ENCODE peak calls at places on chromosomes 16 and 17, in five cellular contexts. C is prostate gland, Q is GM06990, P is heart left ventricle, J is tibial nerve. V is an unnamed sample.

GRCh38 chr16:70522216-70523000 is 946 bp downstream of the COG4 start:
- DNase-seq in C (no peak), Q (peak), P (no peak), J (no peak), V (peak)

GRCh38 chr17:83109793-83110645 is 30.6 kb downstream of the METRNL start:
- DNase-seq in C (peak), Q (no peak), P (peak), J (peak), V (no peak)

GRCh38 chr16:14289692-14290340 is 218.7 kb downstream of the MRTFB start:
- DNase-seq in C (no peak), Q (no peak), P (no peak), J (no peak), V (no peak)

GRCh38 chr17:83007504-83008475 is 71.6 kb upstream of the METRNL start:
- DNase-seq in C (no peak), Q (no peak), P (no peak), J (no peak), V (no peak)

GRCh38 chr17:12133183-12133582 is 112.5 kb downstream of the MAP2K4 start:
- DNase-seq in C (no peak), Q (no peak), P (no peak), J (no peak), V (no peak)

GRCh38 chr17:82020874-82021727 is 1.6 kb downstream of the CENPX start:
- DNase-seq in C (peak), Q (peak), P (peak), J (peak), V (peak)

GRCh38 chr17:52306314-52306713 is 147.8 kb upstream of the CA10 start:
- DNase-seq in C (no peak), Q (no peak), P (no peak), J (no peak), V (no peak)

GRCh38 chr17:66292351-66292750 is 10.1 kb upstream of the PRKCA start:
- DNase-seq in C (no peak), Q (no peak), P (no peak), J (no peak), V (no peak)

GRCh38 chr17:78058001-78058400 is 70.6 kb downstream of the TMC6 start:
- DNase-seq in C (no peak), Q (no peak), P (no peak), J (no peak), V (no peak)

GRCh38 chr17:56891751-56892150 is 22.1 kb downstream of the TRIM25 start:
- DNase-seq in C (no peak), Q (peak), P (no peak), J (no peak), V (no peak)

GRCh38 chr16:82329504-82330192 is 159.6 kb upstream of the MPHOSPH6 start:
- DNase-seq in C (peak), Q (no peak), P (no peak), J (no peak), V (no peak)

GRCh38 chr17:17647521-17648178 is 33.6 kb upstream of the RAI1 start:
- DNase-seq in C (no peak), Q (no peak), P (no peak), J (no peak), V (no peak)

GRCh38 chr17:82230627-82231311 is 1.9 kb downstream of the SLC16A3 start:
- DNase-seq in C (no peak), Q (peak), P (peak), J (peak), V (peak)

GRCh38 chr17:81392909-81393654 is 2.2 kb upstream of the BAHCC1 start:
- DNase-seq in C (no peak), Q (no peak), P (peak), J (no peak), V (no peak)

GRCh38 chr17:35486920-35487727 is 38.6 kb upstream of the SLFN13 start:
- DNase-seq in C (no peak), Q (peak), P (peak), J (peak), V (peak)

GRCh38 chr17:19538095-19539039 is 4.7 kb downstream of the SLC47A1 start:
- DNase-seq in C (no peak), Q (no peak), P (peak), J (no peak), V (no peak)

GRCh38 chr16:4193920-4194319 is 48.0 kb downstream of the SRL start:
- DNase-seq in C (no peak), Q (no peak), P (peak), J (no peak), V (no peak)

GRCh38 chr16:29899516-29900101 is at the start of gene SEZ6L2:
- DNase-seq in C (peak), Q (no peak), P (peak), J (peak), V (no peak)

GRCh38 chr17:32142857-32143524 is 689 bp downstream of the RHOT1 start:
- DNase-seq in C (peak), Q (no peak), P (peak), J (peak), V (peak)

GRCh38 chr17:44607836-44608690 is 48.2 kb upstream of the MEIOC start:
- DNase-seq in C (no peak), Q (no peak), P (no peak), J (peak), V (no peak)

GRCh38 chr16:35724551-35724950 is 2265.1 kb downstream of the TP53TG3F start:
- DNase-seq in C (no peak), Q (no peak), P (no peak), J (no peak), V (no peak)

GRCh38 chr16:10979717-10980601 is 35.6 kb downstream of the CLEC16A start:
- DNase-seq in C (peak), Q (no peak), P (peak), J (no peak), V (no peak)

GRCh38 chr17:28951991-28952975 is 965 bp upstream of the PHF12 start:
- DNase-seq in C (peak), Q (peak), P (peak), J (peak), V (peak)

GRCh38 chr16:21302898-21303528 is 24.9 kb upstream of the CRYM start:
- DNase-seq in C (no peak), Q (no peak), P (no peak), J (no peak), V (no peak)

GRCh38 chr16:9713151-9713550 is 469.1 kb downstream of the GRIN2A start:
- DNase-seq in C (no peak), Q (no peak), P (no peak), J (no peak), V (no peak)

GRCh38 chr17:61478026-61478789 is 26.0 kb downstream of the TBX4 start:
- DNase-seq in C (no peak), Q (no peak), P (no peak), J (no peak), V (no peak)

GRCh38 chr16:57998484-57998883 is 2.0 kb downstream of the ZNF319 start:
- DNase-seq in C (no peak), Q (no peak), P (no peak), J (no peak), V (no peak)

GRCh38 chr17:12990041-12990808 is 27.6 kb downstream of the ELAC2 start:
- DNase-seq in C (no peak), Q (no peak), P (peak), J (no peak), V (no peak)

GRCh38 chr16:90008708-90009145 is 10.5 kb downstream of the DBNDD1 start:
- DNase-seq in C (no peak), Q (peak), P (no peak), J (no peak), V (peak)

GRCh38 chr16:57563761-57564160 is 21.3 kb downstream of the ADGRG5 start:
- DNase-seq in C (no peak), Q (no peak), P (no peak), J (no peak), V (no peak)

GRCh38 chr17:69638516-69638915 is 224.0 kb downstream of the MAP2K6 start:
- DNase-seq in C (no peak), Q (no peak), P (no peak), J (no peak), V (no peak)

GRCh38 chr16:22373662-22374310 is 633 bp downstream of the CDR2 start:
- DNase-seq in C (peak), Q (peak), P (peak), J (peak), V (peak)

GRCh38 chr16:1960665-1961630 is 1.6 kb downstream of the NDUFB10 start:
- DNase-seq in C (no peak), Q (peak), P (no peak), J (no peak), V (no peak)

GRCh38 chr17:50198026-50198669 is 3.3 kb downstream of the COL1A1 start:
- DNase-seq in C (peak), Q (no peak), P (peak), J (peak), V (peak)

GRCh38 chr17:6420173-6420641 is 14.7 kb downstream of the AIPL1 start:
- DNase-seq in C (no peak), Q (no peak), P (no peak), J (no peak), V (no peak)
- TF ChIP-seq CTCF in C (no peak), Q (no peak), P (peak), J (no peak), V (peak)

DNA sequence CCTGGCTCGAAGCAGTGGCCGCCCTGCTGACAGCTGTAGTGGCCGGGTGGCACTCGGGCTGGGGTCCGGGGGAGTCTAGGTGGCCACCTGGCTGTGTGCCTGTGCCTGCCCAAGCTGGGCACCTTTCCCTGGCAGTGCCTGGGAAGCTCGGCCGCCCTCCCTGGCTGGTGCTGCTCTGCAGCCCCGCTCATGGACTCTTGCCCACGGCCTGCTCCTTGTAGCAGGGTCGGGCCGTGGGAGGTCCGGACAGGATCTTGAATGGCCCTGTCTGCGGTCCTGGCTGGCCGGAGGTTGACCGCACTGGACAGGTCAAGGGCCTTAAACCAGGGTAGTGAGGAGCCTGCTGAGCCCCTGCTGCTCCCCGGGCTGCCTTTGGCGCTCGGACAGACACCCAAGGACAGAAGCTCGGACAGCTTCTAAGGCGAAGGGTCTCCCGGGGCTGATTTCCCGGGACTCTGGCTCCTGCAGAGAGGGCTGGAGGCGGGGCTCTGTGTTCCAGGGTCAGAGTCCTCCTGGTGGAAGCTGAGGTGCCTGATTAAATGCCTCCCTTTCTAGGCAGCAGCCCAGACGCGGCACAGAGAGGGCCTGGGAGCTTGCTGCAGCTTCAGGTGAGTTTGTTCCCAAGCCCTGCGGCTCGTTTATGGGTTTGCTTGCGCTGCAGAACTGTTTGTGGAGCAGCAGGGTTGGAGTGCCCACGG is 6.0 kb downstream of the CAPN15 start:
- DNase-seq in C (no peak), Q (no peak), P (no peak), J (no peak), V (no peak)
- TF ChIP-seq CTCF in C (no peak), Q (no peak), P (no peak), J (no peak), V (no peak)

DNA sequence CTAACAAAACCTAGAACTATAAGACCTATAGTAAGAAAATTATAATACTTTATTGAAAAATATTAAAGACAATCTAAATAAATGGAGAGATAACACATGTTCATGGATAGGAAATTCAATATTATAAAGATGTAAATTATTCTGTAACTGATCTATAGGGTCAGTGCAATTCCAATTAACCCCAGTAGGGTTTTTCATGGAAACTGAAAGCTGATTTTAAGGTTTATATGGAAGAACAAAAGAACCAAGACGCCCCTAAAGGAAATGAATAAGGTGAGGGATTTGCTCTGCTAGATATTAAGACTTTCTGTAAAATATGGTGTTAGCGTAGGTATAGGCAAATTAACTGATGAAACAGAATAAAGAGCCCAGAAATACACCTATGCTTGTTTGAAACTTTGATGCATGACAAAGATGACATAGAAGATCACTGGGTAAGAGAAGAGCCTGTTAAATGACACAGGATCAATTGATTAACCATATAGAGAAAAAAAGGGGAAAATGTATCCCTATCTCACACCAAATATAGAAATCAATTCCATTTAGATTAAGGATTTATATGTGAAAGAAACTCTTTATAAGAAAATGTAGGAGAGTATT is 3.0 kb downstream of the ICAM2 start:
- DNase-seq in C (no peak), Q (no peak), P (no peak), J (no peak), V (no peak)
- TF ChIP-seq CTCF in C (no peak), Q (peak), P (peak), J (peak), V (no peak)

GRCh38 chr17:39756376-39757079 is 18.8 kb downstream of the GRB7 start:
- DNase-seq in C (no peak), Q (peak), P (no peak), J (no peak), V (no peak)
- TF ChIP-seq CTCF in C (no peak), Q (no peak), P (no peak), J (no peak), V (no peak)

GRCh38 chr16:75593308-75593707 is 27.1 kb downstream of the GABARAPL2 start:
- DNase-seq in C (no peak), Q (no peak), P (no peak), J (no peak), V (no peak)

GRCh38 chr16:75589301-75589700 is 23.1 kb downstream of the GABARAPL2 start:
- DNase-seq in C (no peak), Q (no peak), P (peak), J (no peak), V (no peak)

GRCh38 chr16:75593825-75594820 is 27.9 kb downstream of the GABARAPL2 start:
- DNase-seq in C (no peak), Q (no peak), P (no peak), J (no peak), V (no peak)

GRCh38 chr16:75588716-75589115 is 22.5 kb downstream of the GABARAPL2 start:
- DNase-seq in C (no peak), Q (no peak), P (no peak), J (no peak), V (no peak)

DNA sequence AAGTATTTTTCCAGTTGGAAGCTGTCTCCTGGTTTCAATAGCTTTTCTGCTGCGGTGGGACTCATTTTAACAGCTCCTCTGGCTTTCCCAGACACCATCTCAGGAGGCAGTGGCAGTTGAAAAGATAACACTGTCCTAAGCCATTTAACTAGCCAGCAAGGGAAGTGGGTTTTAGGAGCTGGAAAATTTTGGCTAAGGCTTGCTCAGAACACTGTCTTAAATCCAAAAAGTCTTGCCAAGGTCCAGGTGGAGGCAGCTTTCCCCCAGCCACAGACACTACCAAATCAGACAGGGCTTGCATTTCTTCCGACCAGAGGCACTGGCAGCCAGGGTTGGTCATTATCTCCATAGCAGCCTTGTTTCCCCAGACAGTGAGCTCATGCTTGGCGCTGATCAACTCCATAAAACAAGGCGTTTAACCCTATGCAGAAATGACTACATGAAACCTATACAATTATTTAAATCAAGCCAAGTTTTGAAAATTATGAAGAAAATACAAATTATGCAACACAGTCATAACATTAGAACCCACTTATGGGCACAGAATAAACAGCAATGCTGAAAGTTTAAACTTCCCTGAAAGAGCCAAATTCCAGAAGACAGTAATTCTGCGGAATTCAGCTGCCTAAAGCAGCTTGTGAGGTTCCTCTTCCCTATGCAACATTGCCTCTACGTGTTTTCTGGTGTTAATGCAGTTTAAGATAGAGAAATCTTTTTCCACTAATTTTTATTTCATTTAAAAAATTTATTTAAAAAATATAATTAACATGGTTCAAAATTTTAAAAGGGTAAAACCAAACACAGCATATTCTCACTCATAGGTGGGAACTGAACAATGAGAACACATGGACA is 25.0 kb downstream of the GABARAPL2 start:
- DNase-seq in C (peak), Q (no peak), P (peak), J (peak), V (no peak)
- TF ChIP-seq CTCF in C (no peak), Q (no peak), P (no peak), J (no peak), V (no peak)

GRCh38 chr17:42016952-42017865 is at the start of gene DNAJC7:
- DNase-seq in C (peak), Q (peak), P (peak), J (peak), V (peak)
- TF ChIP-seq CTCF in C (no peak), Q (no peak), P (no peak), J (no peak), V (no peak)

GRCh38 chr16:49857423-49858181 is 1.7 kb upstream of the ZNF423 start:
- DNase-seq in C (no peak), Q (peak), P (peak), J (no peak), V (peak)
- TF ChIP-seq CTCF in C (peak), Q (peak), P (peak), J (peak), V (peak)

V was measured in GM10248.